ENCODE peak calls at places on chromosome 7, in six cellular contexts. A is kidney, B is left ventricle myocardium inferior, I is SK-MEL-5, L is endothelial cell of umbilical vein, S is NCI-H1092. O is an unnamed sample.

GRCh38 chr7:157150825-157151412 is 12.2 kb downstream of the UBE3C start:
- DNase-seq in I (no peak), B (peak), L (no peak), S (no peak), A (no peak), O (no peak)

GRCh38 chr7:87797798-87798403 is 78.3 kb downstream of the SLC25A40 start:
- DNase-seq in S (peak), A (no peak), B (no peak), I (peak), L (peak), O (peak)

GRCh38 chr7:156002362-156003001 is 190.2 kb upstream of the SHH start:
- DNase-seq in L (no peak), S (no peak), B (no peak), A (peak), I (no peak), O (no peak)

GRCh38 chr7:29035044-29035740 is 77.1 kb upstream of the TRIL start:
- DNase-seq in S (no peak), I (peak), L (peak), A (no peak), B (no peak), O (peak)

GRCh38 chr7:76272872-76273271 is 29.6 kb upstream of the HSPB1 start:
- DNase-seq in S (peak), I (no peak), B (no peak), A (no peak), L (no peak), O (no peak)

GRCh38 chr7:155234950-155235789 is 62.5 kb upstream of the INSIG1 start:
- DNase-seq in L (no peak), A (no peak), S (no peak), I (no peak), B (no peak), O (no peak)

GRCh38 chr7:135254-135653 is 57.1 kb upstream of the FAM20C start:
- DNase-seq in S (no peak), B (no peak), I (no peak), A (no peak), L (no peak), O (no peak)

GRCh38 chr7:40733111-40733510 is 598.3 kb downstream of the SUGCT start:
- DNase-seq in S (no peak), A (no peak), I (no peak), L (no peak), B (no peak), O (no peak)

GRCh38 chr7:39720586-39720985 is 97.2 kb downstream of the RALA start:
- DNase-seq in B (no peak), S (no peak), A (no peak), L (no peak), I (no peak), O (no peak)

GRCh38 chr7:98134420-98134819 is 27.8 kb downstream of the LMTK2 start:
- DNase-seq in S (no peak), B (no peak), A (no peak), L (no peak), I (no peak), O (no peak)

GRCh38 chr7:130814753-130815152 is 80.7 kb upstream of the KLF14 start:
- DNase-seq in L (peak), B (no peak), I (peak), S (no peak), A (no peak), O (no peak)

GRCh38 chr7:98802088-98802780 is 67.6 kb downstream of the TMEM130 start:
- DNase-seq in I (no peak), S (peak), A (peak), L (no peak), B (peak), O (no peak)

GRCh38 chr7:142033154-142033553 is 37.5 kb downstream of the MGAM start:
- DNase-seq in S (no peak), I (no peak), A (no peak), L (no peak), B (no peak), O (no peak)

GRCh38 chr7:26853788-26854393 is 10.5 kb downstream of the SKAP2 start:
- DNase-seq in L (peak), B (no peak), I (peak), S (peak), A (no peak), O (peak)

GRCh38 chr7:75945297-75946168 is 30.6 kb downstream of the POR start:
- DNase-seq in S (no peak), B (no peak), L (no peak), A (peak), I (no peak), O (no peak)

GRCh38 chr7:136062625-136063336 is 85.6 kb upstream of the MTPN start:
- DNase-seq in B (no peak), L (no peak), A (no peak), I (no peak), S (peak), O (no peak)

GRCh38 chr7:66371096-66371824 is 166.1 kb downstream of the TPST1 start:
- DNase-seq in A (no peak), S (no peak), B (no peak), L (no peak), I (no peak), O (no peak)

GRCh38 chr7:158317238-158318205 is 270.1 kb downstream of the PTPRN2 start:
- DNase-seq in I (no peak), L (no peak), B (no peak), A (no peak), S (no peak), O (no peak)

GRCh38 chr7:21805793-21806192 is 139.9 kb downstream of the CDCA7L start:
- DNase-seq in A (no peak), S (no peak), B (no peak), L (no peak), I (no peak), O (no peak)

GRCh38 chr7:140010194-140010895 is 52.4 kb downstream of the PARP12 start:
- DNase-seq in L (no peak), I (no peak), B (no peak), S (no peak), A (no peak), O (no peak)

GRCh38 chr7:129525225-129525862 is 23.0 kb downstream of the SMKR1 start:
- DNase-seq in B (no peak), S (no peak), I (no peak), A (peak), L (no peak), O (no peak)

GRCh38 chr7:1310936-1311335 is 78.3 kb downstream of the UNCX start:
- DNase-seq in A (no peak), B (no peak), L (no peak), S (no peak), I (no peak), O (no peak)

GRCh38 chr7:47379629-47380324 is 202.1 kb downstream of the TNS3 start:
- DNase-seq in A (peak), L (no peak), B (peak), S (no peak), I (no peak), O (no peak)

GRCh38 chr7:41333506-41333905 is 369.4 kb downstream of the INHBA start:
- DNase-seq in S (no peak), A (no peak), L (no peak), B (no peak), I (no peak), O (no peak)

GRCh38 chr7:100865971-100866720 is 1.0 kb upstream of the TRIP6 start:
- DNase-seq in L (peak), S (peak), B (peak), I (no peak), A (peak), O (no peak)

GRCh38 chr7:36037121-36037662 is 115.9 kb upstream of the EEPD1 start:
- DNase-seq in L (peak), S (no peak), I (peak), B (peak), A (no peak), O (peak)

GRCh38 chr7:98594348-98594747 is 22.7 kb upstream of the NPTX2 start:
- DNase-seq in I (no peak), L (no peak), S (no peak), A (no peak), B (no peak), O (no peak)

GRCh38 chr7:91137447-91137846 is 126.8 kb upstream of the FZD1 start:
- DNase-seq in A (no peak), S (no peak), L (no peak), B (no peak), I (no peak), O (no peak)

GRCh38 chr7:28957064-28957821 is 887 bp downstream of the TRIL start:
- DNase-seq in A (peak), L (peak), B (peak), S (peak), I (no peak), O (no peak)

GRCh38 chr7:102404005-102404861 is 8.1 kb downstream of the PRKRIP1 start:
- DNase-seq in I (peak), L (peak), S (peak), B (no peak), A (peak), O (peak)

GRCh38 chr7:1813394-1814088 is 143.5 kb downstream of the ELFN1 start:
- DNase-seq in L (no peak), B (no peak), I (no peak), S (no peak), A (peak), O (no peak)

GRCh38 chr7:43568529-43568928 is 14.4 kb upstream of the STK17A start:
- DNase-seq in A (no peak), S (no peak), B (no peak), L (no peak), I (peak), O (no peak)

GRCh38 chr7:17633099-17633498 is 307.2 kb downstream of the SNX13 start:
- DNase-seq in I (no peak), B (no peak), L (no peak), S (no peak), A (no peak), O (no peak)